ENCODE peak calls at places on chromosomes 6 and 20, in four cellular contexts. A, Y, G and L are unnamed samples.

GRCh38 chr20:19546648-19547047 is 211.4 kb upstream of the RIN2 start:
- DNase-seq in A (no peak), G (no peak), Y (no peak), L (no peak)

GRCh38 chr6:167827062-167827587 is 414 bp downstream of the AFDN start:
- DNase-seq in Y (no peak), G (peak; percentile 16), A (no peak), L (no peak)

GRCh38 chr6:163790296-163790840 is 375.9 kb downstream of the QKI start:
- DNase-seq in G (peak; percentile 9), A (no peak), Y (peak; percentile 37), L (no peak)

GRCh38 chr6:583639-584038 is 73.3 kb downstream of the HUS1B start:
- DNase-seq in Y (no peak), A (no peak), G (no peak), L (no peak)

GRCh38 chr6:166411721-166412151 is 29.0 kb upstream of the MPC1 start:
- DNase-seq in A (no peak), Y (no peak), G (no peak), L (no peak)

GRCh38 chr6:37134622-37135191 is 35.2 kb upstream of the PIM1 start:
- DNase-seq in Y (peak; percentile 95), G (peak; percentile 97), A (peak; percentile 94), L (peak; percentile 69)

GRCh38 chr6:40509163-40509562 is 78.0 kb downstream of the LRFN2 start:
- DNase-seq in A (no peak), G (no peak), Y (no peak), L (no peak)

GRCh38 chr6:130708338-130708737 is 118.9 kb upstream of the SMLR1 start:
- DNase-seq in Y (no peak), A (peak; percentile 32), G (peak; percentile 10), L (peak; percentile 34)

GRCh38 chr6:158514176-158514575 is 45.7 kb upstream of the TMEM181 start:
- DNase-seq in A (no peak), Y (no peak), G (no peak), L (no peak)

GRCh38 chr6:134381926-134382325 is 64.0 kb upstream of the SGK1 start:
- DNase-seq in A (no peak), G (no peak), Y (peak; percentile 34), L (no peak)

GRCh38 chr20:36435799-36436541 is 105.3 kb upstream of the MYL9 start:
- DNase-seq in A (no peak), G (peak; percentile 36), Y (peak; percentile 58), L (no peak)

GRCh38 chr6:149763866-149764265 is 14.3 kb downstream of the PCMT1 start:
- DNase-seq in Y (no peak), A (no peak), G (peak; percentile 16), L (no peak)

GRCh38 chr20:57772349-57772964 is 62.6 kb upstream of the PMEPA1 start:
- DNase-seq in G (peak; percentile 54), A (peak; percentile 44), Y (peak; percentile 41), L (peak; percentile 6)

GRCh38 chr20:36105731-36106226 is 48.8 kb upstream of the EPB41L1 start:
- DNase-seq in G (no peak), Y (no peak), A (no peak), L (no peak)

GRCh38 chr20:2755451-2756055 is 44.9 kb downstream of the CPXM1 start:
- DNase-seq in Y (no peak), A (no peak), G (no peak), L (no peak)

GRCh38 chr20:2361035-2361593 is 19.6 kb upstream of the TGM6 start:
- DNase-seq in Y (no peak), G (no peak), A (no peak), L (no peak)

GRCh38 chr20:13008761-13009681 is at the start of gene SPTLC3:
- DNase-seq in A (peak; percentile 41), Y (peak; percentile 68), G (peak; percentile 45), L (no peak)

GRCh38 chr6:116531675-116532570 is 13.6 kb downstream of the TRAPPC3L start:
- DNase-seq in Y (peak; percentile 87), A (peak; percentile 31), G (peak; percentile 74), L (peak; percentile 52)

GRCh38 chr6:95128439-95128838 is 448.9 kb upstream of the MANEA start:
- DNase-seq in G (no peak), Y (no peak), A (no peak), L (no peak)

DNA sequence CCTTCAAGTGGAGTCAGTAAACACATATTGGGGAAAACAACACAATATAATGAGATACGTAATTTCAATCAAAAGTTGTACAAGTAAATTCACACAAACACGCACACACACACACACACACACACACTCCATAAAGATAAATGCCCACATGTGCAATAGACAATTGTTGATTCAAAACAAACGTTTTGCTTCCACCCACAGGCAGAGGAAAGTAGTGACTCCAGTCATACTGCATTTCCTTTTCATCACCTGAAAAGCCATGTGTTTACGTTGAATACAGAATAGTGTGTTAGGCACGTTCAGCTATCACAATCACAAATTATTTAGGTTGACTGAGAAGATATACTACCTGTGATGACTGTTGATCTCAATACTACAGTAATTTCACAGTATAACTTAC is 443.8 kb upstream of the MANEA start:
- DNase-seq in G (no peak), A (no peak), Y (no peak), L (no peak)
- TF ChIP-seq CTCF in G (no peak), A (no peak), Y (peak; percentile 17), L (peak; percentile 17)

DNA sequence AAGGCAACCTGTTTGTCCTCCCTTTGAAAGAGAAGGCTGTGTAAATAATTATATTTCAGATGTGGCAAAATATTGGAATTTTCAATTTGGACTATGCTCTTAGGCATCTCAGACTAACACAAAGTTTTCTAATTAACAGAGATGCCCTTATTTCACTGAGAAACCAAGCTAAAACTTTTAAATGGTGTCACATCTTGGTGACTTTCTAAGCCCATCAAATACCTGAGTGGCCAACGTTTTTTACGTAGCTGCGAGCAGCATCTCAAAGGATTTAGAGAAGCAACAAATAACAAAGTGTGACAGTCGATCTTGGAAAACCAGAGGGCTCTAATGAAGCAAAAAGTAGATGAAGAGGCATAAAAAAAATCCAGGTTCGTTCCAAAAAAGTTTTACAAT is 3.4 kb upstream of the HEY2 start:
- DNase-seq in Y (no peak), G (no peak), A (no peak), L (no peak)
- H3K4me3 ChIP-seq in Y (peak overlapping the region; percentile 66), G (no peak overlapping the region), A (no peak overlapping the region), L (no peak overlapping the region)

GRCh38 chr6:55886185-55886836 is 10.9 kb upstream of the BMP5 start:
- DNase-seq in G (peak; percentile 7), A (no peak), Y (peak; percentile 32), L (no peak)
- TF ChIP-seq CTCF in G (peak; percentile 33), A (peak; percentile 29), Y (peak; percentile 28), L (peak; percentile 50)

DNA sequence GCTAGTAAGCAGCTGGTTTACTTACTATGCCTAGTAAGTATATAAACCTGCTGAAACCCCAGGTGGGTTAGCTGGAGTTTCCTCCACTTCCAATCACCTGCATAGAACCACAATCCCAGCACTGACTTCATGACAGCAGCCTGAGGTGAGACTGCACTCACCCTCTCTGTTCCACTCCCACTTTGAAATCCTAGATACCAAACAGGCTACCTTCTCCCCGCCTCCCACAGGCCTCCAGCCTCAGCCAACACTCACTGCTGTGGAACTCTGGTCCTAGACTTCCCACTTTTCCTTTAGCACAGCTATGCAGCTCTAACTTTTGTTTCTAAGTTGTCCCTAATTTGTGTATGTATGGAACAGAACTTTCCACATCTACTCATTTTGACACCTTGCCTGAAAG is 149.7 kb upstream of the ARID1B start:
- DNase-seq in Y (no peak), G (no peak), A (no peak), L (no peak)
- H3K4me3 ChIP-seq in Y (no peak overlapping the region), G (no peak overlapping the region), A (no peak overlapping the region), L (no peak overlapping the region)

GRCh38 chr6:20236344-20236743 is 24.1 kb upstream of the MBOAT1 start:
- DNase-seq in G (no peak), Y (no peak), A (no peak), L (no peak)

GRCh38 chr6:20235041-20235440 is 22.8 kb upstream of the MBOAT1 start:
- DNase-seq in Y (no peak), G (no peak), A (no peak), L (no peak)

GRCh38 chr6:20238688-20239587 is 26.7 kb upstream of the MBOAT1 start:
- DNase-seq in A (no peak), Y (no peak), G (no peak), L (no peak)

GRCh38 chr6:20236899-20237600 is 24.8 kb upstream of the MBOAT1 start:
- DNase-seq in G (no peak), A (no peak), Y (no peak), L (no peak)

GRCh38 chr6:20237677-20238460 is 25.6 kb upstream of the MBOAT1 start:
- DNase-seq in Y (no peak), A (no peak), G (no peak), L (no peak)
- TF ChIP-seq CTCF in Y (no peak), A (no peak), G (no peak), L (no peak)

GRCh38 chr6:107820571-107821261 is 3.4 kb downstream of the SCML4 start:
- DNase-seq in G (peak; percentile 17), Y (peak; percentile 37), A (no peak), L (no peak)
- H3K4me3 ChIP-seq in G (peak overlapping the region; percentile 26), Y (no peak overlapping the region), A (no peak overlapping the region), L (no peak overlapping the region)

DNA sequence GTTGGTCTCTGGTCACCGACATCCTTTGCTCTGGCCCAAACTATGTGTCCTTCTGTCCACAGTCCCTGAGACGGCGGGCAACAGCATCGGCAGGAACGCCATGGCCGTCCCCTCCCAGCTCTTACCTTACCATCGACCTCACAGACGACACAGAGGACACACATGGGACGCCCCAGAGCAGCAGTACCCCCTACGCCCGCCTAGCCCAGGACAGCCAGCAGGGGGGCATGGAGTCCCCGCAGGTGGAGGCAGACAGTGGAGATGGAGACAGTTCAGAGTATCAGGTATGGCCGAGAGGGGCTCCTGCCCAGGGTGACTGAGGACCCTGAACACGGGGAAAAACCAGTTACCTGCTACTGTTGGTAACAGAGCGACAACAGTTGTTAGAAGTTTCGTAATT is 25.0 kb downstream of the DNMT3B start:
- DNase-seq in Y (no peak), A (no peak), G (no peak), L (no peak)
- TF ChIP-seq CTCF in Y (no peak), A (no peak), G (no peak), L (no peak)